ENCODE peak calls at places on chromosomes 11 and 22, in four cellular contexts. Q, K, G and V are unnamed samples.

GRCh38 chr11:117600976-117601708 is 195.9 kb downstream of the DSCAML1 start:
- DNase-seq in Q (no peak), K (no peak), G (no peak), V (no peak)

GRCh38 chr11:19398273-19398672 is 157.5 kb upstream of the E2F8 start:
- DNase-seq in Q (no peak), K (no peak), G (peak; percentile 11), V (no peak)

GRCh38 chr22:40593460-40594273 is 42.9 kb downstream of the MRTFA start:
- DNase-seq in Q (no peak), K (no peak), G (no peak), V (no peak)

GRCh38 chr11:76788661-76789442 is 5.7 kb downstream of the TSKU start:
- DNase-seq in Q (no peak), K (no peak), G (no peak), V (peak; percentile 94)

GRCh38 chr11:86091566-86091965 is 22.7 kb upstream of the PICALM start:
- DNase-seq in Q (no peak), K (no peak), G (peak; percentile 81), V (peak; percentile 73)

GRCh38 chr22:48568736-48569330 is 1258.8 kb downstream of the BRD1 start:
- DNase-seq in Q (peak; percentile 31), K (no peak), G (no peak), V (no peak)

GRCh38 chr11:22733433-22733832 is 67.0 kb downstream of the GAS2 start:
- DNase-seq in Q (no peak), K (no peak), G (no peak), V (no peak)

GRCh38 chr22:48156603-48157355 is 1394.3 kb downstream of the TBC1D22A start:
- DNase-seq in Q (no peak), K (no peak), G (no peak), V (no peak)

GRCh38 chr11:64294665-64295289 is 3.7 kb downstream of the KCNK4 start:
- DNase-seq in Q (no peak), K (no peak), G (peak; percentile 38), V (no peak)

GRCh38 chr11:34245043-34245442 is 112.8 kb downstream of the ABTB2 start:
- DNase-seq in Q (no peak), K (no peak), G (no peak), V (no peak)

GRCh38 chr11:117221775-117222517 is 9.9 kb downstream of the PCSK7 start:
- DNase-seq in Q (no peak), K (no peak), G (peak; percentile 56), V (peak; percentile 41)

GRCh38 chr11:68331338-68331947 is 19.1 kb downstream of the LRP5 start:
- DNase-seq in Q (no peak), K (no peak), G (no peak), V (no peak)

GRCh38 chr11:35082322-35083180 is 56.4 kb upstream of the CD44 start:
- DNase-seq in Q (no peak), K (peak; percentile 56), G (peak; percentile 87), V (peak; percentile 74)